ENCODE peak calls at places on chromosome 15, in seven cellular contexts. Q is Peyer's patch, F is colonic mucosa, O is tibial nerve, J is DND-41, E is PC-3, Z is tibial artery. U is an unnamed sample.

GRCh38 chr15:74613953-74614743 is 1.5 kb upstream of the CLK3 start:
- DNase-seq in Q (no peak), F (no peak), O (no peak), J (no peak), E (no peak), Z (no peak), U (peak; percentile 25)

GRCh38 chr15:98876461-98877369 is 130.9 kb downstream of the PGPEP1L start:
- DNase-seq in Q (no peak), F (no peak), O (no peak), J (no peak), E (no peak), Z (no peak), U (no peak)

GRCh38 chr15:68783226-68784054 is 37.3 kb downstream of the ANP32A start:
- DNase-seq in Q (peak; percentile 75), F (peak; percentile 53), O (no peak), J (peak; percentile 28), E (peak; percentile 49), Z (peak; percentile 59), U (peak; percentile 36)

GRCh38 chr15:68782589-68783161 is 38.0 kb downstream of the ANP32A start:
- DNase-seq in Q (no peak), F (no peak), O (no peak), J (no peak), E (no peak), Z (peak; percentile 59), U (no peak)

GRCh38 chr15:101017935-101018849 is 99.0 kb downstream of the LRRK1 start:
- DNase-seq in Q (no peak), F (peak; percentile 16), O (no peak), J (no peak), E (no peak), Z (peak; percentile 55), U (no peak)

GRCh38 chr15:39195988-39196486 is 384.8 kb upstream of the THBS1 start:
- DNase-seq in Q (no peak), F (no peak), O (no peak), J (no peak), E (peak; percentile 100), Z (no peak), U (no peak)

GRCh38 chr15:101664303-101664913 is 12.2 kb upstream of the TM2D3 start:
- DNase-seq in Q (no peak), F (no peak), O (no peak), J (no peak), E (peak; percentile 48), Z (no peak), U (no peak)

GRCh38 chr15:35673093-35673573 is 127.2 kb upstream of the DPH6 start:
- DNase-seq in Q (no peak), F (no peak), O (no peak), J (no peak), E (no peak), Z (no peak), U (no peak)

GRCh38 chr15:43469867-43470266 is 23.1 kb downstream of the TP53BP1 start:
- DNase-seq in Q (no peak), F (no peak), O (no peak), J (no peak), E (no peak), Z (no peak), U (no peak)

GRCh38 chr15:39720721-39721611 is 61.7 kb downstream of the FSIP1 start:
- DNase-seq in Q (no peak), F (no peak), O (no peak), J (no peak), E (peak; percentile 61), Z (no peak), U (no peak)

GRCh38 chr15:83571820-83572707 is 81.9 kb upstream of the ADAMTSL3 start:
- DNase-seq in Q (no peak), F (no peak), O (no peak), J (no peak), E (peak; percentile 68), Z (no peak), U (no peak)

GRCh38 chr15:101156509-101157159 is 95.2 kb downstream of the CHSY1 start:
- DNase-seq in Q (no peak), F (no peak), O (no peak), J (no peak), E (no peak), Z (no peak), U (no peak)

GRCh38 chr15:51830279-51830806 is 890 bp downstream of the TMOD3 start:
- DNase-seq in Q (no peak), F (no peak), O (no peak), J (no peak), E (peak; percentile 36), Z (no peak), U (no peak)

GRCh38 chr15:27399236-27399635 is 428.3 kb downstream of the GABRG3 start:
- DNase-seq in Q (no peak), F (no peak), O (no peak), J (no peak), E (no peak), Z (no peak), U (no peak)

DNA sequence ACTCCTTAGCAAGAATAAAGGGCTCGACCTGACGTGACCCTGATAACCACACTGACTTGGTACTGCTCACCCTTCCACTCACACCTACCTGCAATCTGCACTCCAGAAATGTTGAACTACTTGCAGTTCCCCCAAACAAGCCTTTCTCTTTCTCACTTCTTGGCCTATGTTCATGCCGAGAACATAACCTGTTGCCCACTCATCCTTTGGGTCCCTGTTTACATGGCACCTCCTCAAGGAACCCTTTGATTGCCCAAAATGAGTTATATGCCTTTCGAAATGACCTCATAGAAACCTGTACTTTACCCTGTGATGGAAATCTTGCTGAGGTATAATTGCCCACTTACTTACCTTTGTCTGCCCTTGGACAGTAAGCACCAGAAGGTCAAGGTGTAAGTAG is 96.2 kb downstream of the TMCO5A start:
- DNase-seq in Q (no peak), F (no peak), O (no peak), J (no peak), E (no peak), Z (no peak), U (no peak)
- H3K36me3 ChIP-seq in Q (no peaks in the 10 kb centered on the region), F (no peaks in the 10 kb centered on the region), O (no peaks in the 10 kb centered on the region), J (no peaks in the 10 kb centered on the region), E (no peaks in the 10 kb centered on the region), Z (no peaks in the 10 kb centered on the region), U (no peaks in the 10 kb centered on the region)

GRCh38 chr15:62474021-62474770 is 309.1 kb upstream of the C2CD4B start:
- DNase-seq in Q (no peak), F (no peak), O (no peak), J (no peak), E (no peak), Z (no peak), U (no peak)

GRCh38 chr15:62475595-62475994 is 310.5 kb upstream of the C2CD4B start:
- DNase-seq in Q (no peak), F (no peak), O (no peak), J (no peak), E (no peak), Z (no peak), U (no peak)

GRCh38 chr15:62469874-62470688 is 305.0 kb upstream of the C2CD4B start:
- DNase-seq in Q (no peak), F (no peak), O (peak; percentile 18), J (no peak), E (peak; percentile 37), Z (peak; percentile 80), U (peak; percentile 16)

GRCh38 chr15:62474771-62475124 is 309.7 kb upstream of the C2CD4B start:
- DNase-seq in Q (no peak), F (peak; percentile 13), O (no peak), J (no peak), E (no peak), Z (no peak), U (no peak)

DNA sequence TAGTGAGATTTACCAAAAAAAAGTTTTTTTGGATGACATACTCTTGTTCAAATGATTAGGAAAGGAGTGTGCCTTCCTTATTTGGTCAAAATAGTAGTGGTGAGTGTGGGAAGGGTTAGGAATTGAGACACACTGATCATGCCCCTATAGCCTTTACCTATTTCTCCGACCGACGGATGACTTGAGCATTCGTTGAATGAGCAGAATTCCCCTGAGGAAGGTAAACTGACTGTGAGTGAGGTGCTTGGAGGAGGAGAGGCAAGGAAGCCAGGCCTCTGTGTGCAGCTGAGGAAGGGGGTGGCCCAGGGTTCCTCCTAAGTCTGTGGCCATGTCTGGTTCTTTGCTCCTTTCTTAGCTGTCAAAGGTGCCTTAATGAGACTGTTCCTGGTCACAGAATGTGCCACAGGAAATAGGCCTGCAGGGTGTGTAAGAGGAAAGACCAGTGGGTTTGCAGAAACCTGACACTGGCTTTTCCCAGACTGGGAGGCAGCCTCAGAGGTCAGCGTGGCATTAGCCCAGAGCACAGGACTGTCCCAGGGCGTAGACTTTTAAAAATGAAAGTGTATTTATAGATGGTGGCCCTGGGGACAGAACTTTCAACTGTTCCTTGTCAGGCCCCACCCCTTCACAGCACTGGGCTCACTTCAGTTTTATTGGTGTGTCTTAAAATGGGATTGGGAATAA is 307.7 kb upstream of the C2CD4B start:
- DNase-seq in Q (no peak), F (peak; percentile 54), O (no peak), J (no peak), E (peak; percentile 38), Z (peak; percentile 76), U (no peak)
- TF ChIP-seq CTCF in Q (no peak), F (no peak), O (no peak), J (no peak), E (no peak), Z (no peak), U (no peak)

DNA sequence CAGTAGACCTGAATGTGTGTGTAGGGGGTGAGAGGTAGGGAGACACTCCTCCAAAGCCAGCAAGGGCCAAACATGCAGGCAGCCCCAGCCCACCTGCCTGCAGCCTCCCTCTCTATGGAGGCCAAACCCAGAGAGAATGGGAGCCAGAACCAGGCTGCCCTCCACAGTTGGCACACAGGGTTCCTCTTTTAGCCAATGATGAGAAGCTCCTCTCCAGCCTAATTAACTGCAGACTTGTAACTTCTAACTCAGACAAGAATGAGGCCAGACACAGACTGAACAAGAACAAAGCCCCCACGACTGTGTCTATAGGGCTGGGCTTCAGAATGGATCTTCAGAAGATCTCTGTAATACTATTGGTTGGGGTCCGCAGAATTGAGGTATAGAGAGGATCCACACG is 12.3 kb upstream of the TLE3 start:
- DNase-seq in Q (no peak), F (no peak), O (no peak), J (no peak), E (no peak), Z (no peak), U (no peak)
- H3K4me3 ChIP-seq in Q (no peak overlapping the region), F (no peak overlapping the region), O (no peak overlapping the region), J (no peak overlapping the region), E (no peak overlapping the region), Z (no peak overlapping the region), U (no peak overlapping the region)

GRCh38 chr15:58717357-58717756 is 32.1 kb downstream of the ADAM10 start:
- DNase-seq in Q (no peak), F (no peak), O (no peak), J (no peak), E (no peak), Z (no peak), U (no peak)

GRCh38 chr15:58716027-58716426 is 33.5 kb downstream of the ADAM10 start:
- DNase-seq in Q (no peak), F (no peak), O (no peak), J (no peak), E (no peak), Z (no peak), U (no peak)

DNA sequence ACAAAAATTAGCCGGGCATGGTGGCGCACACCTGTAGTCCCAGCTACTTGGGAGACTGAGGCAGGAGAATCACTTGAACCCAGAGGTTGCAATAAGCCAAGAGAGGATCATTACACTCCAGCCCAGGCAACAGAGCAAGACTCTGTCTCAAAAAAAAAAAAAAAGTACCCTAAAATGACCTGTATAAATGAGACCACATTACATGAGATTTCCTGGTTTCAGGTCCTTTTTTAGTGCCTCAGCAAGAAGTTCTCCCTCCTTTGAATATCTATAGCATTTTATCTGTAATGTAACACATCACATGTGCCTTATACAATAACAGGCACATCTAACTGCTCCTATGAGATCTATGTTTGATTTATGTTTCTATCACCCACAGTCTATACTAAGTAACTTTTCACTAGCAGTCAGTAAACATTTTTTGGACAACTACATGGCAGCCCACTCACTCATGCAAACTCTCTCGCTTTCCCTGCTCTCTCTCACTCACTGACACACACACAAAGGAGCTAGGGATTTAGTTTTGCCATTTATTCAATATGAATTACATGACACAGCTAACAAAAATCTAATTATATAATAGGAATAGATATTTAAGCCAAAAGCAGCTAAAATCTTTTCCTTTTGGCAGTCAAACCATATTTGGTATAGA is 34.1 kb downstream of the ADAM10 start:
- DNase-seq in Q (no peak), F (no peak), O (no peak), J (no peak), E (no peak), Z (no peak), U (no peak)
- H3K36me3 ChIP-seq in Q (no peaks in the 10 kb centered on the region), F (no peaks in the 10 kb centered on the region), O (peaks cover 29% of the 10 kb centered on the region), J (peaks cover 21% of the 10 kb centered on the region), E (no peaks in the 10 kb centered on the region), Z (peaks cover 15% of the 10 kb centered on the region), U (peaks cover 7% of the 10 kb centered on the region)